ENCODE peak calls at places on chromosomes 3 and 15, in nine cellular contexts. P, X, E, K, O, B, Q, C and M are unnamed samples.

GRCh38 chr3:100316656-100317069 is 17.9 kb upstream of the NIT2 start:
- DNase-seq in P (peak), X (peak), E (peak), K (no peak), O (peak), B (peak), Q (no peak), C (no peak), M (peak)

GRCh38 chr3:64318001-64318400 is 92.7 kb upstream of the PRICKLE2 start:
- DNase-seq in P (no peak), X (no peak), E (no peak), K (no peak), O (no peak), B (no peak), Q (no peak), C (no peak), M (no peak)

GRCh38 chr15:61794881-61795280 is 265.4 kb downstream of the VPS13C start:
- DNase-seq in P (no peak), X (no peak), E (no peak), K (no peak), O (no peak), B (no peak), Q (no peak), C (no peak), M (no peak)

GRCh38 chr3:33181229-33181628 is 37.4 kb downstream of the SUSD5 start:
- DNase-seq in P (no peak), X (no peak), E (no peak), K (no peak), O (no peak), B (no peak), Q (no peak), C (no peak), M (no peak)

GRCh38 chr3:31354373-31354772 is 178.4 kb upstream of the STT3B start:
- DNase-seq in P (no peak), X (no peak), E (no peak), K (no peak), O (no peak), B (no peak), Q (no peak), C (no peak), M (no peak)

GRCh38 chr3:4939276-4939675 is 40.0 kb upstream of the BHLHE40 start:
- DNase-seq in P (no peak), X (no peak), E (no peak), K (no peak), O (no peak), B (no peak), Q (no peak), C (no peak), M (no peak)

GRCh38 chr15:83200589-83200988 is 7.0 kb downstream of the HDGFL3 start:
- DNase-seq in P (no peak), X (no peak), E (no peak), K (no peak), O (no peak), B (no peak), Q (no peak), C (no peak), M (no peak)

GRCh38 chr15:64905941-64906340 is 5.8 kb upstream of the ANKDD1A start:
- DNase-seq in P (no peak), X (no peak), E (no peak), K (no peak), O (no peak), B (no peak), Q (no peak), C (no peak), M (no peak)

GRCh38 chr15:89649716-89650115 is 5.6 kb downstream of the KIF7 start:
- DNase-seq in P (no peak), X (no peak), E (no peak), K (no peak), O (no peak), B (no peak), Q (no peak), C (no peak), M (no peak)

GRCh38 chr3:155934215-155934614 is 63.8 kb downstream of the GMPS start:
- DNase-seq in P (no peak), X (no peak), E (no peak), K (no peak), O (no peak), B (no peak), Q (no peak), C (no peak), M (no peak)

GRCh38 chr15:96115642-96116041 is 214.9 kb upstream of the NR2F2 start:
- DNase-seq in P (no peak), X (no peak), E (no peak), K (no peak), O (no peak), B (no peak), Q (no peak), C (no peak), M (no peak)

GRCh38 chr3:42488687-42489086 is 13.8 kb upstream of the VIPR1 start:
- DNase-seq in P (no peak), X (no peak), E (no peak), K (no peak), O (no peak), B (no peak), Q (no peak), C (no peak), M (no peak)

GRCh38 chr15:64111679-64112050 is 15.9 kb downstream of the SNX1 start:
- DNase-seq in P (no peak), X (no peak), E (no peak), K (no peak), O (no peak), B (no peak), Q (no peak), C (no peak), M (no peak)

GRCh38 chr3:116263842-116264545 is 181.3 kb downstream of the LSAMP start:
- DNase-seq in P (no peak), X (no peak), E (no peak), K (no peak), O (no peak), B (no peak), Q (no peak), C (no peak), M (no peak)

GRCh38 chr3:162165346-162165745 is 668.7 kb downstream of the OTOL1 start:
- DNase-seq in P (no peak), X (no peak), E (no peak), K (no peak), O (no peak), B (no peak), Q (no peak), C (no peak), M (no peak)

GRCh38 chr15:57334257-57334656 is 42.0 kb upstream of the CGNL1 start:
- DNase-seq in P (peak), X (no peak), E (no peak), K (no peak), O (no peak), B (no peak), Q (no peak), C (no peak), M (no peak)

GRCh38 chr15:74752486-74753395 is 4.1 kb downstream of the CYP1A2 start:
- DNase-seq in P (peak), X (no peak), E (no peak), K (no peak), O (no peak), B (no peak), Q (no peak), C (no peak), M (no peak)